ENCODE peak calls at places on chromosomes 2 and 18, in nine cellular contexts. V, W, Y, H, T, S, A, D and L are unnamed samples.
A peak's percentile ranks its signal among the peaks of the same experiment; 100 is the strongest.

GRCh38 chr2:23404426-23404825 is 19.4 kb downstream of the KLHL29 start:
- DNase-seq in H (peak; percentile 57), D (peak; percentile 40), W (no peak), A (no peak), Y (peak; percentile 71), V (no peak), S (peak; percentile 43), T (peak; percentile 74), L (peak; percentile 67)

GRCh38 chr18:79540161-79540913 is 139.3 kb upstream of the CTDP1 start:
- DNase-seq in W (peak; percentile 39), V (no peak), D (peak; percentile 9), Y (no peak), H (no peak), S (peak; percentile 56), T (no peak), A (no peak), L (peak; percentile 52)

GRCh38 chr2:119004602-119005001 is 62.6 kb downstream of the MARCO start:
- DNase-seq in H (no peak), D (peak; percentile 81), W (no peak), T (no peak), Y (no peak), V (no peak), S (no peak), A (no peak), L (peak; percentile 49)

GRCh38 chr2:223954401-223954800 is 2.9 kb upstream of the MRPL44 start:
- DNase-seq in D (peak; percentile 70), Y (no peak), H (no peak), W (no peak), A (no peak), T (no peak), S (no peak), V (no peak), L (peak; percentile 52)

GRCh38 chr18:70249118-70249517 is 39.7 kb upstream of the SOCS6 start:
- DNase-seq in Y (no peak), D (peak; percentile 70), T (no peak), W (no peak), S (no peak), V (no peak), A (peak; percentile 2), H (no peak), L (peak; percentile 47)

GRCh38 chr18:63317982-63318881 is 1.3 kb downstream of the BCL2 start:
- DNase-seq in S (peak; percentile 96), Y (peak; percentile 88), V (peak; percentile 67), H (peak; percentile 35), W (peak; percentile 88), D (peak; percentile 15), A (no peak), T (no peak), L (peak; percentile 15)

GRCh38 chr18:61901334-61901986 is 8.7 kb upstream of the RNF152 start:
- DNase-seq in Y (peak; percentile 55), V (no peak), H (peak; percentile 68), W (no peak), A (peak; percentile 43), S (no peak), D (peak; percentile 60), T (peak; percentile 32), L (peak; percentile 71)

GRCh38 chr18:4510709-4511108 is 55.6 kb upstream of the DLGAP1 start:
- DNase-seq in V (no peak), S (no peak), A (no peak), H (peak; percentile 10), T (peak; percentile 4), D (peak; percentile 0), Y (no peak), W (no peak), L (no peak)

GRCh38 chr2:88874063-88874657 is 182.7 kb downstream of the RPIA start:
- DNase-seq in W (no peak), H (peak; percentile 68), A (peak; percentile 71), D (peak; percentile 32), T (peak; percentile 72), Y (no peak), V (no peak), S (no peak), L (peak; percentile 61)

GRCh38 chr18:13793819-13794218 is 30.1 kb upstream of the MC5R start:
- DNase-seq in W (no peak), D (no peak), A (no peak), Y (no peak), V (no peak), H (no peak), T (no peak), S (no peak), L (no peak)

GRCh38 chr2:11872948-11873269 is 126.5 kb downstream of the LPIN1 start:
- DNase-seq in V (no peak), T (no peak), D (no peak), A (no peak), Y (no peak), W (no peak), H (no peak), S (no peak), L (no peak)

GRCh38 chr18:46182633-46183401 is 78.6 kb downstream of the HAUS1 start:
- DNase-seq in W (no peak), D (no peak), S (no peak), H (no peak), Y (no peak), T (no peak), V (no peak), A (no peak), L (no peak)

GRCh38 chr2:181953773-181954537 is 31.7 kb upstream of the PPP1R1C start:
- DNase-seq in W (peak; percentile 58), A (peak; percentile 85), H (peak; percentile 91), V (peak; percentile 30), Y (peak; percentile 75), D (peak; percentile 28), S (peak; percentile 77), T (peak; percentile 84), L (peak; percentile 59)

GRCh38 chr2:216121255-216121654 is 12.1 kb downstream of the XRCC5 start:
- DNase-seq in W (no peak), Y (no peak), V (no peak), D (no peak), S (no peak), T (no peak), A (no peak), H (no peak), L (no peak)
- H3K36me3 ChIP-seq in W (peaks cover 100% of the 10 kb centered on the region), Y (peaks cover 70% of the 10 kb centered on the region), V (peaks cover 89% of the 10 kb centered on the region), D (peaks cover 62% of the 10 kb centered on the region), S (peaks cover 90% of the 10 kb centered on the region), T (peaks cover 100% of the 10 kb centered on the region), A (peaks cover 99% of the 10 kb centered on the region), H (peaks cover 96% of the 10 kb centered on the region), L (peaks cover 26% of the 10 kb centered on the region)

GRCh38 chr2:101063753-101064502 is 61.8 kb downstream of the RPL31 start:
- DNase-seq in T (no peak), V (no peak), Y (no peak), A (no peak), H (no peak), D (peak; percentile 76), S (no peak), W (no peak), L (no peak)
- H3K4me3 ChIP-seq in T (no peak overlapping the region), V (no peak overlapping the region), Y (no peak overlapping the region), A (no peak overlapping the region), H (no peak overlapping the region), D (no peak overlapping the region), S (no peak overlapping the region), W (no peak overlapping the region), L (no peak overlapping the region)

DNA sequence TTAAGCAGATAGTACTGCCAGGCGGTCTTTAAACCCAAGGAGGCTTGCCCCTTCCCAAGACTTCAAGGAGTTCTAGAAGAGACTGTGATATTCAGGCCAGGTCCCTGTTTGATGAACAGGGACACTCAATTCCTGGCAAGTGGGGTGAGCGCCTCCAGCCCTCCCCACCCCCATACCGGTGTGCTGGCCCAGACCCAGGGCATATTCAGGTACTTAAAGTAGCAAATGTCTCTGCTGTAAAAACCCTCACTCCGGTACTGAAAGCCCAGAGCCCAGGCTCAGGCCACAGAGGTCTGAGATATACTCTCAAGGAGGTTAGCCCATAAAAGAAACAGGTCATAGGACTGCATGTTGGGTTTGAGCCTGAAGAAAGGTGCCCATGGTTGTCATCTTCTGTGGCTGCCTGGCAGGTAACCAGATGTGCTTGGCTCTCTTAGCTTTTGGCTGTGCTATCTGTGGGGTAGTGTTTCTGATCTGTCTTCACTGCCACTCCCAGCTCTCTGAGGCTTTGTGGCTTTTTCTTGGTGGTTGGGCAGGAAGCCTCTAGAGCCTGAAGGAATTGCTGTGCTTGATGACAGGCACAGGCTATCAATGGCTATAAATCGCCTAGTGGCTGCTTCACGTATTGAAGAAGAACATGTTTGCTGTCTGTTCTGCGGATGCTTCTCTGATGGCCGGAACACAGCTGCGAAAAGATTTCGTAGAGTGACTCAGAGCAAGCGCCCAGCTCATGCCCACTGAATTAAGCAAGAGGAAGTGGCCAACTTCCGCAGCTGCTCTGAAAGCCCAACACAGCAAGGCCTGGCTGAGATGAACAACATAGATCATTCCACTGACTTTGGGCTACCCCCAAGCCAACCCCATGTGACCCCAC is 63.3 kb upstream of the ALPP start:
- DNase-seq in H (no peak), T (no peak), D (peak; percentile 96), Y (peak; percentile 56), A (no peak), S (peak; percentile 93), W (peak; percentile 87), V (peak; percentile 73), L (peak; percentile 93)
- TF ChIP-seq CTCF in H (peak; percentile 23), T (no peak), D (peak; percentile 54), Y (no peak), A (no peak), S (peak; percentile 67), W (peak; percentile 51), V (peak; percentile 26), L (peak; percentile 47)

GRCh38 chr2:237513693-237514092 is 26.6 kb downstream of the MLPH start:
- DNase-seq in Y (no peak), H (no peak), D (no peak), V (no peak), A (no peak), S (no peak), T (no peak), W (no peak), L (no peak)

GRCh38 chr2:237514474-237515130 is 27.6 kb downstream of the MLPH start:
- DNase-seq in V (no peak), S (no peak), T (peak; percentile 68), D (no peak), H (peak; percentile 75), W (peak; percentile 44), Y (no peak), A (no peak), L (no peak)

GRCh38 chr2:237511421-237511820 is 24.4 kb downstream of the MLPH start:
- DNase-seq in A (no peak), V (no peak), D (no peak), H (no peak), S (no peak), W (no peak), T (no peak), Y (no peak), L (no peak)

GRCh38 chr2:237511885-237512405 is 24.9 kb downstream of the MLPH start:
- DNase-seq in A (no peak), S (no peak), T (no peak), D (no peak), W (peak; percentile 52), Y (no peak), V (no peak), H (no peak), L (no peak)

DNA sequence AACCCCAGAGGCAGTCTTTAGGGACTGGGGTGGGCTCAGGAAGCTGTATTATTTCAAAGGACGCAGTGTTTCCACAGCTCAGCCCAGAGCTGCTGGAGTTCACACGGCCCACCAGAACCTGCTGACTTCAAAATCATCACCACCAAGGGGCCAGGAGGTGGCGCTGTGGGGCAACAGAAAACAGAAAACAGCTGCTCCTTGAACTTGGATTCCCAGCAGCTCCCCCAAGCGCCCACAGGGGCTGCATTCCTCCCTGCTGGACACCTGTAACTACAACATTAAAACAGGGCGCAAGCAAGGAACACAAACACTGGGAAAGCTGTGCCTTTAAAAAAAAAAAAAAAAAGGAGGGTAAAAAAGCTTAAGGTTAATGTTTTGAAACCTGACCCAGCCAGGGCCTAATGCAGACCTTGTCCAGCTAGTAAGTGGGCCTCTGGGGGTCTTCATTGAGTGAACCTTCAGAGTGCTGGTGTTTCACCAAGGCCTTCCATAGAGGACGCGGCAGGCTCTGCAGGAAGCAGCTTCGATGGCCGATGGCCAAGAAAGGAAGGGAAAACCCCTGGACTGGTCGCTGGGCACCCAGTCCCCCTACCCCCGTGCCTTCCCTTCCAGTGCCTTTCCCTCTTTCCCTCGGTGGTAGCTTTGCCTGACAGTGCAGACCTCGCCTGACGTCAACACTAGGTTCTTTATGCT is 25.9 kb downstream of the MLPH start:
- DNase-seq in W (peak; percentile 92), A (peak; percentile 85), H (peak; percentile 92), Y (peak; percentile 88), T (peak; percentile 85), V (peak; percentile 85), D (peak; percentile 61), S (peak; percentile 92), L (peak; percentile 72)
- H3K36me3 ChIP-seq in W (no peaks in the 10 kb centered on the region), A (no peaks in the 10 kb centered on the region), H (no peaks in the 10 kb centered on the region), Y (no peaks in the 10 kb centered on the region), T (no peaks in the 10 kb centered on the region), V (no peaks in the 10 kb centered on the region), D (no peaks in the 10 kb centered on the region), S (no peaks in the 10 kb centered on the region), L (peaks cover 2% of the 10 kb centered on the region)